ENCODE peak calls at places on chromosomes 1 and 21, in seven cellular contexts. B is HuH-7.5, A is germinal center, J is HEK293T, I is KBM-7, K is HTR-8/SVneo, U is DMS 273 treated with DMSO at 0.1 percent for 48 hours. V is an unnamed sample.
A peak's percentile ranks its signal among the peaks of the same experiment; 100 is the strongest.

GRCh38 chr1:23344987-23345472 is 946 bp upstream of the HNRNPR start:
- DNase-seq in I (peak; percentile 70), A (no peak), J (peak; percentile 29), K (peak; percentile 15), U (peak; percentile 46), B (no peak), V (no peak)

GRCh38 chr1:188022661-188023060 is 1193.9 kb downstream of the PLA2G4A start:
- DNase-seq in B (no peak), A (no peak), I (no peak), J (no peak), U (no peak), K (no peak), V (peak; percentile 60)

GRCh38 chr1:153447498-153448170 is 12.8 kb downstream of the S100A7 start:
- DNase-seq in K (no peak), A (no peak), J (no peak), B (no peak), U (no peak), I (no peak), V (peak; percentile 63)

GRCh38 chr1:27575861-27576331 is 28.0 kb downstream of the AHDC1 start:
- DNase-seq in U (no peak), K (no peak), A (peak; percentile 63), B (peak; percentile 85), I (no peak), J (peak; percentile 53), V (peak; percentile 46)

GRCh38 chr1:37410080-37410479 is 64.3 kb upstream of the ZC3H12A start:
- DNase-seq in K (no peak), J (no peak), I (no peak), U (no peak), B (no peak), A (no peak), V (no peak)

GRCh38 chr21:37845535-37845934 is 70.7 kb downstream of the KCNJ6 start:
- DNase-seq in J (no peak), B (no peak), I (no peak), K (no peak), A (no peak), U (no peak), V (no peak)

GRCh38 chr1:230327892-230328284 is 98.2 kb downstream of the PGBD5 start:
- DNase-seq in I (no peak), K (peak; percentile 71), J (no peak), U (no peak), B (no peak), A (no peak), V (no peak)

GRCh38 chr1:111216751-111217150 is 10.8 kb upstream of the CHI3L2 start:
- DNase-seq in I (no peak), K (no peak), J (no peak), B (no peak), A (no peak), U (no peak), V (no peak)

GRCh38 chr1:206839857-206840256 is 25.6 kb upstream of the IL20 start:
- DNase-seq in A (no peak), J (no peak), K (peak; percentile 83), B (no peak), U (no peak), I (no peak), V (peak; percentile 55)

GRCh38 chr1:203229471-203230178 is at the start of gene CHIT1:
- DNase-seq in B (no peak), A (no peak), I (no peak), K (no peak), U (no peak), J (no peak), V (no peak)

GRCh38 chr1:156122519-156123355 is 8.2 kb downstream of the LMNA start:
- DNase-seq in I (no peak), K (no peak), B (no peak), J (no peak), U (peak; percentile 52), A (no peak), V (peak; percentile 94)

GRCh38 chr1:108962681-108963051 is 618 bp downstream of the CLCC1 start:
- DNase-seq in A (no peak), J (no peak), B (no peak), K (no peak), I (peak; percentile 60), U (no peak), V (no peak)

GRCh38 chr1:230158422-230159291 is 91.6 kb downstream of the GALNT2 start:
- DNase-seq in J (no peak), B (peak; percentile 67), A (no peak), I (no peak), U (no peak), K (no peak), V (no peak)

GRCh38 chr1:13714851-13715250 is 14.9 kb downstream of the PRDM2 start:
- DNase-seq in U (no peak), B (no peak), A (no peak), I (no peak), K (no peak), J (no peak), V (peak; percentile 8)

GRCh38 chr1:172497230-172497629 is 35.7 kb upstream of the SUCO start:
- DNase-seq in U (no peak), B (peak; percentile 5), K (peak; percentile 56), I (peak; percentile 15), J (peak; percentile 21), A (no peak), V (peak; percentile 86)

GRCh38 chr1:63512584-63512983 is 10.4 kb downstream of the ITGB3BP start:
- DNase-seq in K (no peak), I (no peak), A (no peak), J (no peak), B (no peak), U (no peak), V (no peak)

GRCh38 chr1:92315766-92316413 is 17.0 kb downstream of the RPAP2 start:
- DNase-seq in U (no peak), K (no peak), J (no peak), B (no peak), A (no peak), I (no peak), V (no peak)

GRCh38 chr1:206937437-206937836 is 8.8 kb downstream of the PIGR start:
- DNase-seq in I (no peak), A (no peak), U (no peak), K (no peak), J (no peak), B (no peak), V (no peak)

GRCh38 chr1:59505596-59506028 is 208.7 kb downstream of the FGGY start:
- DNase-seq in B (no peak), U (no peak), J (no peak), I (no peak), K (no peak), A (no peak), V (peak; percentile 74)

GRCh38 chr21:42858957-42859890 is 20.1 kb downstream of the WDR4 start:
- DNase-seq in I (no peak), U (no peak), J (no peak), K (no peak), A (no peak), B (no peak), V (no peak)

GRCh38 chr1:214946615-214947014 is 135.9 kb upstream of the KCNK2 start:
- DNase-seq in I (no peak), J (no peak), K (no peak), U (no peak), B (no peak), A (no peak), V (no peak)

GRCh38 chr1:220872296-220872695 is 6.9 kb upstream of the HLX start:
- DNase-seq in U (no peak), I (no peak), B (no peak), A (no peak), K (no peak), J (no peak), V (no peak)

GRCh38 chr1:58950897-58951296 is 167.1 kb upstream of the JUN start:
- DNase-seq in K (no peak), B (no peak), J (no peak), A (no peak), U (no peak), I (no peak), V (no peak)

GRCh38 chr1:29855761-29856160 is 619.4 kb downstream of the PTPRU start:
- DNase-seq in I (no peak), U (no peak), J (no peak), B (no peak), A (no peak), K (no peak), V (no peak)

GRCh38 chr1:145773423-145773822 is 50.5 kb downstream of the RNF115 start:
- DNase-seq in A (no peak), J (no peak), I (no peak), B (no peak), U (no peak), K (no peak), V (no peak)